ENCODE peak calls at places on chromosomes 2 and 18, in nine cellular contexts. F, J, B, T, M, H, Q, Z and V are unnamed samples.

GRCh38 chr2:162890690-162891311 is 52.2 kb upstream of the KCNH7 start:
- DNase-seq in F (no peak), J (no peak), B (peak; percentile 83), T (no peak), M (peak; percentile 30), H (peak; percentile 80), Q (peak; percentile 63), Z (peak; percentile 53), V (peak; percentile 42)

GRCh38 chr2:69177785-69178636 is 165.0 kb downstream of the ANTXR1 start:
- DNase-seq in F (peak; percentile 82), J (peak; percentile 97), B (peak; percentile 97), T (peak; percentile 79), M (peak; percentile 53), H (peak; percentile 80), Q (peak; percentile 86), Z (peak; percentile 96), V (peak; percentile 80)

GRCh38 chr2:236972491-236973379 is 113.0 kb upstream of the COPS8 start:
- DNase-seq in F (peak; percentile 89), J (peak; percentile 91), B (peak; percentile 76), T (no peak), M (no peak), H (peak; percentile 44), Q (peak; percentile 72), Z (peak; percentile 91), V (peak; percentile 92)

GRCh38 chr2:162710282-162710891 is 128.2 kb downstream of the KCNH7 start:
- DNase-seq in F (no peak), J (no peak), B (peak; percentile 3), T (no peak), M (peak; percentile 52), H (peak; percentile 27), Q (no peak), Z (no peak), V (no peak)

GRCh38 chr2:179129574-179130238 is 79.8 kb upstream of the CCDC141 start:
- DNase-seq in F (no peak), J (no peak), B (peak; percentile 51), T (no peak), M (no peak), H (peak; percentile 28), Q (no peak), Z (peak; percentile 27), V (no peak)

GRCh38 chr18:55753643-55754255 is 165.8 kb upstream of the TCF4 start:
- DNase-seq in F (no peak), J (no peak), B (no peak), T (no peak), M (no peak), H (peak; percentile 10), Q (no peak), Z (peak; percentile 31), V (no peak)

GRCh38 chr2:48600204-48600813 is 17.3 kb upstream of the GTF2A1L start:
- DNase-seq in F (no peak), J (no peak), B (peak; percentile 64), T (no peak), M (no peak), H (peak; percentile 56), Q (peak; percentile 43), Z (peak; percentile 57), V (no peak)

GRCh38 chr2:105515581-105516415 is 116.9 kb upstream of the FHL2 start:
- DNase-seq in F (no peak), J (peak; percentile 77), B (no peak), T (no peak), M (no peak), H (no peak), Q (no peak), Z (no peak), V (no peak)

DNA sequence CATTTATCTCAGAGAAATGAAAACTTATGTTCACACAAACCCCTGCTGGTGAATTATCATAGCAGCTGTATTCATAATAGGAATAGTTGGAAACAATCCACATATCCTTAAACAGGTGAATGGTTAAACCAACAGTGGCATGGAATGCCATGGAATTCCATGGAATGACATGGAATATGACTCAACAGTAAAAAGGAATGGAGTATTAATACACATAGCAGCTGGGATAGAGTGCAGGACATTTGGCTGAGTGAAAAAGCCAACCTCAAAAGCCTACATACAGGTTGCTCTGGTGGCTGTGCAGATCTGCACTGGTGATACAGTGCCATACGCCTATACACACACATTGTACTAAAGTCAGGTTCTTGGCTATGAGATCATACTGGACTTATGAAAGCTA is 69.5 kb downstream of the FAM168B start:
- DNase-seq in F (no peak), J (no peak), B (no peak), T (no peak), M (no peak), H (no peak), Q (no peak), Z (no peak), V (no peak)
- H3K4me3 ChIP-seq in F (no peak overlapping the region), J (no peak overlapping the region), B (no peak overlapping the region), T (no peak overlapping the region), M (no peak overlapping the region), H (no peak overlapping the region), Q (no peak overlapping the region), Z (no peak overlapping the region), V (no peak overlapping the region)

GRCh38 chr18:70072678-70073077 is 125.0 kb upstream of the CD226 start:
- DNase-seq in F (no peak), J (no peak), B (peak; percentile 74), T (no peak), M (no peak), H (peak; percentile 42), Q (peak; percentile 11), Z (peak; percentile 69), V (no peak)
- H3K4me3 ChIP-seq in F (no peak overlapping the region), J (no peak overlapping the region), B (no peak overlapping the region), T (no peak overlapping the region), M (no peak overlapping the region), H (no peak overlapping the region), Q (no peak overlapping the region), Z (no peak overlapping the region), V (no peak overlapping the region)

GRCh38 chr18:28176933-28177827 is at the start of gene CDH2:
- DNase-seq in F (peak; percentile 42), J (peak; percentile 51), B (peak; percentile 84), T (no peak), M (peak; percentile 13), H (peak; percentile 96), Q (peak; percentile 85), Z (peak; percentile 85), V (peak; percentile 69)

GRCh38 chr18:28176674-28176932 is 327 bp downstream of the CDH2 start:
- DNase-seq in F (no peak), J (no peak), B (no peak), T (no peak), M (no peak), H (no peak), Q (no peak), Z (no peak), V (no peak)

GRCh38 chr18:28178720-28179119 is 1.8 kb upstream of the CDH2 start:
- DNase-seq in F (no peak), J (no peak), B (peak; percentile 67), T (no peak), M (no peak), H (peak; percentile 47), Q (peak; percentile 41), Z (peak; percentile 57), V (no peak)

GRCh38 chr18:28175930-28176673 is 828 bp downstream of the CDH2 start:
- DNase-seq in F (no peak), J (no peak), B (peak; percentile 33), T (no peak), M (no peak), H (peak; percentile 48), Q (no peak), Z (peak; percentile 43), V (no peak)

DNA sequence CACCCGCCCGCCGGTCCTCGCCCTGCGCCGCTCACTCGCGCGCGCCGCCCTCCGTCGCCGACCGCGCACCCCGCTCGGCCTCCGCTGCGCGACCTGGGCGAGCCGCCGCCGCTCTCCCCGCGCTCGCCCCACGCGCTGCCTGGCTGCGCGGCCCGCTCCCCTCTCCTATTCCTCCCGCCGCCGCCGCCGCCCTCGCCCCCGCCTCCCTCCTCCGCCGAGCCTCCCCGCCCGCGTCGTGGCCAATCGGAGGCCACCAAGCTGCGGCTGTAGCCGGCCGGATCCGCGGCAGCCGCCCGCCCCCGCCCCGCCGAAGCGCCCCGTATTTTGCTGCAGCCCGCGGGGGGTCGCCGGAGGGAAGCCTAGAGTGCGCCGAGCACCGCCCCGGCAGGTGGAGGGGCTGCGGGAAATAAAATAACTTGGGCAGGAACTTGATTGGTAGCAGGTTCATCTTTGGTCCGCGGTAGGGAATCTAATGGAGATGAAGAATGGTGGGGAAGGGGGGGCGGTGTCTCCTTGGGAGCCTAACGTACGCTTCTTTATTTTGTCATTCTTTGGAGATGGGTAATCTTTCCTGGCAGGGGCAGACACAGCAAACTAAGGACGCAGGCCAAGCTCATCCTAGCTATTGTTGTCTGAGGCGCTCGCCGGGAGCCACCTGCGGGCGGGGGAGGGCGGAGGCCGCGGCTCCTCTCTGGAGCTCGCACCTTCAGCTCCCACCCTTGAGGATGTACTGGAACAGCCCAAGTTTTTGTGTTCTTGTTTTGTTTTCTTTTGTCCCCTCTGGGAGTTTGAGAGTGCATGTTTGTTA is 1.1 kb upstream of the CDH2 start:
- DNase-seq in F (peak; percentile 45), J (peak; percentile 56), B (peak; percentile 30), T (no peak), M (peak; percentile 19), H (peak; percentile 70), Q (peak; percentile 58), Z (peak; percentile 43), V (no peak)
- H3K4me3 ChIP-seq in F (peak overlapping the region; percentile 50), J (peak overlapping the region; percentile 71), B (peak overlapping the region; percentile 78), T (peak overlapping the region; percentile 85), M (peak overlapping the region; percentile 9), H (peak overlapping the region; percentile 80), Q (peak overlapping the region; percentile 86), Z (peak overlapping the region; percentile 81), V (peak overlapping the region; percentile 86)

GRCh38 chr18:48832961-48833700 is 117.6 kb downstream of the SMAD7 start:
- DNase-seq in F (peak; percentile 72), J (peak; percentile 48), B (no peak), T (no peak), M (no peak), H (peak; percentile 86), Q (no peak), Z (peak; percentile 76), V (no peak)

GRCh38 chr18:48835119-48835518 is 115.6 kb downstream of the SMAD7 start:
- DNase-seq in F (no peak), J (no peak), B (no peak), T (no peak), M (no peak), H (no peak), Q (no peak), Z (no peak), V (no peak)

GRCh38 chr18:48835745-48836191 is 115.0 kb downstream of the SMAD7 start:
- DNase-seq in F (peak; percentile 43), J (peak; percentile 32), B (no peak), T (no peak), M (no peak), H (no peak), Q (no peak), Z (no peak), V (no peak)

GRCh38 chr18:48833701-48834394 is 116.9 kb downstream of the SMAD7 start:
- DNase-seq in F (no peak), J (peak; percentile 38), B (no peak), T (no peak), M (no peak), H (peak; percentile 44), Q (no peak), Z (no peak), V (no peak)

DNA sequence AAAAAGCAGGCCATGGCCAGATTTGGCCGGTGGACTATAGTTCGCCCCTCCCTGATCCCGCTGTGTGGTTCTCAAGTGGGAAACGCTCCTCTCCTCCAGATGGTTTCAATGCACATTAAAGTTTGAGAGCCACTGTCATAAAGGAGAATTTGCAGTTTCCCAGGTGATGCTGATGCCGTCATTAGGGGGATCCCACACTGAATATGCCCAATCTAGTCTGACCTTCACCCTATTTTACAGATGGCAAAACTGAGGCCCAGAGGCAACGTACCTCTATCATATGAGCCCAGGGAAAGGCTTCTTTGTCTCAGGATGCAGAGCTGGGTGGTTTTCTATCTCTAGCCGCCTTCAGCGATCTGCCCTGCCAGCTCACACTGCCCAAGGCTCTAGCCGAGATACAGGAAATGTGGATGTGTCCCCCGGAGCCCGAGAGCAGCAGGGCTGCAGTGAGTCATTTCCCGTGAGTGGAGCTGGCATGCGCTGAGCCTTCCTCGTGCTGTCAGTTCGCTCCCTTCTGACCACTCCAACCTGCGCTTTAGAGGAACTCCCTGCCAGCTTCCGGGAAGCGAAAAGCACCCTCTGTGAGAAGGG is 116.2 kb downstream of the SMAD7 start:
- DNase-seq in F (peak; percentile 57), J (peak; percentile 78), B (peak; percentile 93), T (peak; percentile 76), M (peak; percentile 28), H (peak; percentile 93), Q (peak; percentile 87), Z (peak; percentile 86), V (peak; percentile 80)
- H3K4me3 ChIP-seq in F (peak overlapping the region; percentile 28), J (no peak overlapping the region), B (no peak overlapping the region), T (peak overlapping the region; percentile 47), M (no peak overlapping the region), H (peak overlapping the region; percentile 8), Q (peak overlapping the region; percentile 41), Z (no peak overlapping the region), V (no peak overlapping the region)